ENCODE peak calls at places on chromosome 19, in four cellular contexts. Q, J, Z and G are unnamed samples.

GRCh38 chr19:37691881-37692504 is 27.6 kb downstream of the ZNF607 start:
- DNase-seq in Q (no peak), J (peak), Z (peak), G (peak)

GRCh38 chr19:7681336-7682174 is 922 bp downstream of the TRAPPC5 start:
- DNase-seq in Q (peak), J (peak), Z (peak), G (peak)

GRCh38 chr19:3365447-3366103 is 808 bp upstream of the NFIC start:
- DNase-seq in Q (no peak), J (peak), Z (peak), G (no peak)

GRCh38 chr19:19539738-19540703 is 2.0 kb downstream of the CILP2 start:
- DNase-seq in Q (no peak), J (no peak), Z (no peak), G (peak)

GRCh38 chr19:21202865-21203494 is 61.1 kb downstream of the ZNF431 start:
- DNase-seq in Q (no peak), J (no peak), Z (peak), G (no peak)

GRCh38 chr19:38304866-38305429 is 897 bp downstream of the C19orf33 start:
- DNase-seq in Q (peak), J (no peak), Z (no peak), G (no peak)

GRCh38 chr19:48964205-48965032 is 690 bp upstream of the FTL start:
- DNase-seq in Q (no peak), J (no peak), Z (no peak), G (no peak)

GRCh38 chr19:3866798-3867638 is 1.8 kb downstream of the ZFR2 start:
- DNase-seq in Q (no peak), J (no peak), Z (no peak), G (no peak)

GRCh38 chr19:17409990-17410389 is 4.6 kb upstream of the BST2 start:
- DNase-seq in Q (no peak), J (no peak), Z (no peak), G (no peak)

GRCh38 chr19:22619932-22620331 is 14.2 kb upstream of the ZNF492 start:
- DNase-seq in Q (no peak), J (no peak), Z (no peak), G (no peak)

GRCh38 chr19:18861917-18862316 is 30.2 kb downstream of the UPF1 start:
- DNase-seq in Q (no peak), J (no peak), Z (no peak), G (no peak)

GRCh38 chr19:33508941-33509614 is 12.5 kb downstream of the PEPD start:
- DNase-seq in Q (no peak), J (no peak), Z (no peak), G (no peak)

GRCh38 chr19:39917561-39918182 is 16.8 kb downstream of the FCGBP start:
- DNase-seq in Q (no peak), J (no peak), Z (no peak), G (no peak)

GRCh38 chr19:34241513-34242337 is 12.6 kb upstream of the GARRE1 start:
- DNase-seq in Q (no peak), J (no peak), Z (no peak), G (no peak)

GRCh38 chr19:55209430-55210119 is at the start of gene PTPRH:
- DNase-seq in Q (no peak), J (no peak), Z (no peak), G (no peak)